ENCODE peak calls at places on chromosome 10, in seven cellular contexts. C, N, P, I, O, J and K are unnamed samples. For H3K9me3 and H3K4me1, the result is how much of the 10 kb centered on the place peaks cover.

GRCh38 chr10:79266543-79267312 is 80.5 kb upstream of the PPIF start:
- DNase-seq in O (peak), I (peak), N (peak), J (peak), P (peak), C (peak), K (peak)

GRCh38 chr10:22615819-22616499 is 98.4 kb downstream of the PIP4K2A start:
- DNase-seq in O (no peak), J (peak), C (peak), N (peak), I (no peak), P (peak), K (no peak)

GRCh38 chr10:110664483-110665420 is 20.6 kb downstream of the RBM20 start:
- DNase-seq in O (peak), I (no peak), J (no peak), C (no peak), N (no peak), P (no peak), K (no peak)

GRCh38 chr10:77219046-77219445 is 418.6 kb downstream of the KCNMA1 start:
- DNase-seq in P (no peak), C (no peak), J (no peak), N (no peak), O (no peak), I (no peak), K (no peak)

GRCh38 chr10:100997364-100998182 is 2.0 kb upstream of the LZTS2 start:
- DNase-seq in C (peak), N (peak), P (peak), O (peak), I (peak), J (peak), K (peak)

GRCh38 chr10:73649876-73650536 is 5.8 kb downstream of the SYNPO2L start:
- DNase-seq in J (peak), C (no peak), P (no peak), O (peak), N (no peak), I (no peak), K (no peak)

GRCh38 chr10:104041891-104042535 is 43.7 kb downstream of the COL17A1 start:
- DNase-seq in O (no peak), P (no peak), C (no peak), I (no peak), N (no peak), J (no peak), K (no peak)

GRCh38 chr10:58791137-58791536 is 278.5 kb downstream of the BICC1 start:
- DNase-seq in O (peak), N (no peak), P (no peak), J (no peak), C (no peak), I (no peak), K (no peak)

GRCh38 chr10:51427758-51428157 is 271.6 kb downstream of the CSTF2T start:
- DNase-seq in N (no peak), C (no peak), J (no peak), O (peak), P (no peak), I (no peak), K (no peak)

GRCh38 chr10:80281292-80281691 is 8.2 kb downstream of the MAT1A start:
- DNase-seq in J (no peak), P (no peak), C (no peak), N (peak), I (no peak), O (no peak), K (no peak)

GRCh38 chr10:72847681-72848080 is 45.9 kb upstream of the OIT3 start:
- DNase-seq in I (no peak), P (no peak), C (no peak), O (peak), J (no peak), N (no peak), K (no peak)

GRCh38 chr10:70652761-70653657 is 19.3 kb upstream of the ADAMTS14 start:
- DNase-seq in C (peak), O (peak), N (no peak), J (peak), I (no peak), P (no peak), K (peak)

GRCh38 chr10:121261665-121262064 is 336.6 kb downstream of the FGFR2 start:
- DNase-seq in C (no peak), N (no peak), P (no peak), I (no peak), O (no peak), J (no peak), K (no peak)

GRCh38 chr10:129419386-129419785 is 47.7 kb upstream of the MGMT start:
- DNase-seq in C (no peak), P (no peak), N (no peak), O (no peak), I (no peak), J (no peak), K (no peak)

GRCh38 chr10:116079355-116079754 is 193.7 kb downstream of the GFRA1 start:
- DNase-seq in N (no peak), O (no peak), I (no peak), J (no peak), P (no peak), C (no peak), K (no peak)

GRCh38 chr10:118729200-118729599 is 25.6 kb downstream of the CACUL1 start:
- DNase-seq in I (no peak), J (no peak), C (no peak), P (no peak), N (no peak), O (no peak), K (no peak)

GRCh38 chr10:62244785-62245595 is 23.7 kb downstream of the RTKN2 start:
- DNase-seq in N (no peak), J (no peak), I (peak), O (peak), C (no peak), P (no peak), K (no peak)

GRCh38 chr10:69375307-69376151 is 41.2 kb downstream of the TACR2 start:
- DNase-seq in N (no peak), P (no peak), O (no peak), C (peak), I (peak), J (peak), K (no peak)

GRCh38 chr10:92839191-92840085 is 8.9 kb upstream of the EXOC6 start:
- DNase-seq in J (peak), I (peak), O (peak), N (peak), C (peak), P (peak), K (peak)

GRCh38 chr10:94076325-94076841 is 82.7 kb downstream of the PLCE1 start:
- DNase-seq in P (no peak), N (no peak), I (no peak), J (no peak), C (no peak), O (peak), K (no peak)

GRCh38 chr10:1454428-1454827 is 282.9 kb downstream of the ADARB2 start:
- DNase-seq in I (no peak), N (no peak), O (no peak), C (no peak), J (no peak), P (no peak), K (no peak)

GRCh38 chr10:91296471-91296870 is 76.0 kb downstream of the PCGF5 start:
- DNase-seq in J (no peak), P (no peak), I (no peak), C (no peak), O (no peak), N (no peak), K (no peak)

GRCh38 chr10:121291376-121291775 is 306.9 kb downstream of the FGFR2 start:
- DNase-seq in P (no peak), N (no peak), J (no peak), O (no peak), C (no peak), I (no peak), K (no peak)

GRCh38 chr10:79445217-79445707 is at the start of gene ZCCHC24:
- DNase-seq in C (no peak), O (no peak), N (peak), J (peak), P (peak), I (no peak), K (no peak)

GRCh38 chr10:70376436-70377378 is 5.7 kb downstream of the LRRC20 start:
- DNase-seq in O (no peak), N (no peak), J (no peak), P (no peak), C (no peak), I (no peak), K (peak)

GRCh38 chr10:1117651-1118050 is 61.5 kb downstream of the WDR37 start:
- DNase-seq in O (no peak), I (no peak), J (no peak), P (no peak), N (no peak), C (no peak), K (no peak)

GRCh38 chr10:100325164-100325563 is 4.9 kb downstream of the PKD2L1 start:
- DNase-seq in C (no peak), J (no peak), I (no peak), N (no peak), P (no peak), O (no peak), K (no peak)

GRCh38 chr10:57579926-57580325 is 687.8 kb downstream of the IPMK start:
- DNase-seq in N (no peak), O (peak), P (no peak), J (no peak), C (no peak), I (peak), K (no peak)

GRCh38 chr10:17101910-17102266 is 27.7 kb downstream of the CUBN start:
- DNase-seq in C (no peak), J (no peak), I (no peak), O (no peak), N (no peak), P (no peak), K (no peak)

GRCh38 chr10:26857991-26858706 is 2.6 kb downstream of the ABI1 start:
- DNase-seq in O (peak), C (no peak), P (no peak), J (no peak), N (no peak), I (no peak), K (no peak)

GRCh38 chr10:103106556-103106955 is 86.5 kb downstream of the NT5C2 start:
- DNase-seq in P (no peak), N (no peak), C (no peak), I (no peak), O (no peak), J (no peak), K (no peak)

GRCh38 chr10:69768386-69768785 is 33.3 kb upstream of the COL13A1 start:
- DNase-seq in J (no peak), N (no peak), P (no peak), O (no peak), I (no peak), C (no peak), K (no peak)

GRCh38 chr10:70551971-70552422 is 50.5 kb downstream of the PRF1 start:
- DNase-seq in J (peak), P (peak), N (no peak), O (peak), I (no peak), C (no peak), K (no peak)

GRCh38 chr10:4051408-4052151 is 266.6 kb upstream of the KLF6 start:
- DNase-seq in I (no peak), C (no peak), O (no peak), N (no peak), J (peak), P (no peak), K (no peak)

GRCh38 chr10:101258179-101258885 is 29.1 kb upstream of the LBX1 start:
- DNase-seq in P (no peak), N (no peak), I (no peak), C (no peak), J (no peak), O (no peak), K (no peak)

GRCh38 chr10:18178862-18179483 is 38.7 kb downstream of the CACNB2 start:
- DNase-seq in I (no peak), C (no peak), J (no peak), O (no peak), N (no peak), P (no peak), K (no peak)

GRCh38 chr10:88826390-88826789 is 23.9 kb downstream of the LIPM start:
- DNase-seq in P (no peak), O (no peak), I (no peak), N (no peak), C (no peak), J (no peak), K (no peak)

GRCh38 chr10:130885021-130885655 is 426.4 kb downstream of the TCERG1L start:
- DNase-seq in I (peak), J (no peak), O (no peak), P (no peak), N (no peak), C (no peak), K (no peak)

GRCh38 chr10:130884456-130884855 is 427.1 kb downstream of the TCERG1L start:
- DNase-seq in P (no peak), I (no peak), J (no peak), C (no peak), N (no peak), O (no peak), K (no peak)

GRCh38 chr10:130888493-130888892 is 423.0 kb downstream of the TCERG1L start:
- DNase-seq in P (no peak), J (no peak), O (no peak), I (no peak), N (no peak), C (no peak), K (no peak)

GRCh38 chr10:130878131-130878530 is 433.4 kb downstream of the TCERG1L start:
- DNase-seq in P (no peak), I (no peak), C (no peak), N (no peak), O (no peak), J (no peak), K (no peak)

DNA sequence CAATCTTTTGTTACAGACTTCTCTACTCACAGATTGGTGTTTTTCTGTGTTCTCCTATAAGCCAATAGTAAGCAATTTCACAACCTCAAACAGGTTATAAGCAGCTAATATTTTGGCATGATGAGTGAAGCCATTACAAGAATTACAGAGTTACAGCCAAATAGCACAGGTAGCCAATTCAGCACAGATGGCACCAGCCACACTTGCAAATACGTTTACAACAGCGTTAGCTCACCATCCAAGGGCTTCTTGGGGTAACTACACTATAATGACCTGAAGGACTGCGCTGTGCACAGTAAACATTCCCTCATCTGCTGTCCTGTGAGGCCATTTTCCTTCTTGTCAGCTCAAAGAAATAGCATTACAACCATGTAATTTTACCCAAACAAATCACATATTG is 428.6 kb downstream of the TCERG1L start:
- DNase-seq in P (no peak), I (no peak), J (no peak), O (no peak), C (no peak), N (no peak), K (no peak)
- H3K9me3 ChIP-seq in P (under half), I (under half), J (under half), O (under half), C (under half), N (under half), K (under half)

GRCh38 chr10:114629824-114630430 is 28.1 kb downstream of the ABLIM1 start:
- DNase-seq in P (no peak), J (no peak), C (no peak), I (no peak), O (peak), N (no peak), K (no peak)

GRCh38 chr10:114626841-114627240 is 31.2 kb downstream of the ABLIM1 start:
- DNase-seq in O (peak), N (no peak), I (no peak), P (no peak), J (no peak), C (no peak), K (no peak)

GRCh38 chr10:114628106-114628505 is 30.0 kb downstream of the ABLIM1 start:
- DNase-seq in O (no peak), I (no peak), P (no peak), N (no peak), C (no peak), J (no peak), K (no peak)

GRCh38 chr10:114631090-114631677 is 26.9 kb downstream of the ABLIM1 start:
- DNase-seq in P (no peak), I (no peak), C (no peak), O (no peak), N (no peak), J (no peak), K (no peak)

DNA sequence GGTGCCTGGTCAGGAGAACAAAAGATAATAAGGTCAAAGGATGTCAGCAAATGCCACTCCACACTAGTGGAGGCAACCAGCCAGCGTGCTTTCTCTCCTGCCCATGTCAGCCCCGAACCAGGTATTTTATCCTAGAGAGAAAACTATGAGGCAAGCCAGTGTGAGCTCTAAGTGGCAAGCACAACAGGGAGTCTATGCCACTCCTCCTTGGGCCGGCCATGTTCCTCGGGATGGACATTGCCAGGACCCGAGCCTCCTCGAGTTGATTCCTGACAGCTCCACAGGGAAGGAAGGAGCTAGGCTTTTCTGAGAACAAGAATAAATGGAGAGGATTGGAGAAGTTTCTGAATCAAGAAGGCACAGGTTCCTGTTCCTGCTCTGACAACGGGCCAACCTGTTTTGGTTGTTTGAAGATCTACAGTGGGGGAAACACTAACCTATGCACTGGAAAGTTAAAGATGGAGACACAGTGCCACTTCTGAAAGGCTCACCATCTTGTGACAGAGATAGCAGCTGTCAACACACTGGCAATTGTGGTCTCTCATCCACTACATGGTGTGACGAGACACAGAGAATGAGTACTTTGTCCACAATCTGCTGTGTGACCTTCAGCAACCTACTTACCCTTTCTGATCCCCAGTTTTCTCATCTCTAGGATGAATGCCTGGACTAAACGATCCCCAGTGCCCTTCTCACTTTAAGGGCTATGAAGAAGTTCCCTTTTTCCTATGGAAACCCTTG is 28.8 kb downstream of the ABLIM1 start:
- DNase-seq in P (no peak), I (no peak), N (no peak), C (no peak), O (no peak), J (peak), K (no peak)
- H3K4me1 ChIP-seq in P (under half), I (under half), N (under half), C (half or more), O (under half), J (half or more), K (under half)

GRCh38 chr10:5527332-5528200 is 2.8 kb downstream of the CALML3 start:
- DNase-seq in O (no peak), C (no peak), J (no peak), N (peak), I (no peak), P (peak), K (no peak)
- H3K4me3 ChIP-seq in O (no peak), C (no peak), J (no peak), N (no peak), I (no peak), P (no peak), K (no peak)

GRCh38 chr10:106107711-106108110 is 1056.8 kb downstream of the SORCS1 start:
- DNase-seq in I (no peak), O (no peak), J (no peak), C (no peak), P (no peak), N (no peak), K (no peak)

GRCh38 chr10:106111241-106111640 is 1053.3 kb downstream of the SORCS1 start:
- DNase-seq in N (no peak), P (no peak), J (no peak), O (peak), C (no peak), I (no peak), K (no peak)

GRCh38 chr10:106106114-106106513 is 1058.4 kb downstream of the SORCS1 start:
- DNase-seq in C (no peak), N (no peak), O (no peak), I (no peak), P (no peak), J (no peak), K (no peak)
- H3K9me3 ChIP-seq in C (under half), N (under half), O (under half), I (under half), P (under half), J (under half), K (under half)

DNA sequence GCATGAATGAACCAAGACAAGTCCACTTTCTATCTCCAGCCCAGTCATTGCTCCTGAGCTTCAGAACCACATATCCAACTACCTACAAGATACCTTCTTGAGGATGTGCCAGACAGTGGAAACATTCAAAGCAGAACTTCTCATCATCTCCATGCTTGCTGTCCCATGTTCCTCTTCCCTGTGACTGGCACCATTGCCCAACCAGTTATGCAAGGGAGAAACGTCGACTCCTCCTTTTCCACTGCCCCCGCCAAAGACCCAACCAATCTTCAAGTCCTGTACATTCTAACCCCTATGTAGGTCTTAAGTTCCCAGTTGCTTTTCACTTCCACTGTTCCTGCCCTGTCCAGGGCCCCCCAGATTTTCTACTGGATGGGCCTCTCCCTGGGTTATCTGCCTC is 225.7 kb downstream of the RPS24 start:
- DNase-seq in P (peak), O (no peak), N (no peak), C (no peak), J (no peak), I (no peak), K (no peak)
- H3K4me1 ChIP-seq in P (under half), O (under half), N (under half), C (under half), J (under half), I (under half), K (under half)

GRCh38 chr10:67477868-67478267 is 218.1 kb downstream of the CTNNA3 start:
- DNase-seq in N (no peak), P (no peak), J (no peak), I (no peak), C (no peak), O (no peak), K (no peak)
- H3K4me3 ChIP-seq in N (no peak), P (no peak), J (no peak), I (no peak), C (no peak), O (no peak), K (no peak)

GRCh38 chr10:14235511-14235910 is 95.2 kb downstream of the FRMD4A start:
- DNase-seq in N (no peak), O (no peak), C (no peak), J (no peak), I (no peak), P (no peak), K (no peak)
- H3K9me3 ChIP-seq in N (under half), O (under half), C (under half), J (under half), I (under half), P (under half), K (under half)